ENCODE peak calls at places on chromosomes 3 and 15, in six cellular contexts. H, M, Q, J, X and V are unnamed samples. For H3K4me1, the result is how much of the 10 kb centered on the place peaks cover.

GRCh38 chr3:21750831-21751391 is at the start of gene ZNF385D:
- DNase-seq in H (peak), J (no peak), X (peak), Q (no peak), M (no peak), V (peak)

GRCh38 chr3:45553469-45553974 is 41.0 kb upstream of the LIMD1 start:
- DNase-seq in J (no peak), X (peak), M (no peak), Q (no peak), H (peak), V (no peak)

GRCh38 chr3:22729981-22730380 is 473.1 kb upstream of the UBE2E2 start:
- DNase-seq in H (no peak), M (no peak), Q (no peak), X (no peak), J (no peak), V (no peak)

GRCh38 chr3:117409256-117409655 is 699.7 kb downstream of the TUSC7 start:
- DNase-seq in X (no peak), H (no peak), Q (no peak), J (no peak), M (no peak), V (no peak)

GRCh38 chr15:72168131-72168825 is 29.3 kb downstream of the GRAMD2A start:
- DNase-seq in X (no peak), H (peak), Q (no peak), M (no peak), J (peak), V (no peak)

GRCh38 chr3:158794936-158795518 is 6.8 kb upstream of the MFSD1 start:
- DNase-seq in H (no peak), J (peak), X (no peak), M (peak), Q (peak), V (no peak)

GRCh38 chr3:194062825-194063224 is 73.1 kb upstream of the HES1 start:
- DNase-seq in Q (no peak), J (no peak), M (no peak), X (no peak), H (no peak), V (no peak)

GRCh38 chr3:189573004-189573403 is 58.2 kb upstream of the TP63 start:
- DNase-seq in X (no peak), H (peak), M (no peak), J (no peak), Q (no peak), V (no peak)

GRCh38 chr15:88419830-88420229 is 47.4 kb downstream of the MRPL46 start:
- DNase-seq in H (no peak), Q (no peak), J (no peak), M (no peak), X (no peak), V (no peak)

GRCh38 chr3:179069762-179070390 is 1.7 kb downstream of the ZMAT3 start:
- DNase-seq in H (no peak), Q (no peak), J (no peak), M (no peak), X (no peak), V (no peak)

GRCh38 chr3:67715911-67716310 is 61.5 kb upstream of the SUCLG2 start:
- DNase-seq in H (no peak), Q (no peak), J (no peak), M (no peak), X (no peak), V (no peak)

GRCh38 chr15:41013698-41014414 is 60.6 kb downstream of the CHAC1 start:
- DNase-seq in X (no peak), J (no peak), M (no peak), H (no peak), Q (no peak), V (no peak)

GRCh38 chr3:40713306-40713705 is 188.5 kb downstream of the ZNF621 start:
- DNase-seq in Q (no peak), J (no peak), M (no peak), H (no peak), X (no peak), V (no peak)

GRCh38 chr3:192336286-192336685 is 391.1 kb downstream of the FGF12 start:
- DNase-seq in J (no peak), Q (no peak), M (no peak), X (no peak), H (no peak), V (no peak)

GRCh38 chr15:54094661-54095060 is 116.4 kb downstream of the UNC13C start:
- DNase-seq in M (no peak), H (no peak), J (no peak), Q (no peak), X (no peak), V (no peak)

GRCh38 chr3:193016437-193016887 is 98.8 kb upstream of the MB21D2 start:
- DNase-seq in M (no peak), X (no peak), H (no peak), J (no peak), Q (no peak), V (no peak)

GRCh38 chr15:77179541-77179998 is 108.7 kb upstream of the TSPAN3 start:
- DNase-seq in J (peak), X (no peak), H (no peak), Q (no peak), M (no peak), V (no peak)

GRCh38 chr3:179688847-179689246 is 36.0 kb downstream of the USP13 start:
- DNase-seq in J (no peak), X (no peak), H (no peak), M (no peak), Q (no peak), V (no peak)

GRCh38 chr15:44728576-44729393 is 7.5 kb upstream of the TRIM69 start:
- DNase-seq in J (peak), X (peak), H (peak), Q (peak), M (peak), V (peak)
- H3K27ac ChIP-seq in J (peak), X (peak), H (peak), Q (peak), M (peak), V (peak)

DNA sequence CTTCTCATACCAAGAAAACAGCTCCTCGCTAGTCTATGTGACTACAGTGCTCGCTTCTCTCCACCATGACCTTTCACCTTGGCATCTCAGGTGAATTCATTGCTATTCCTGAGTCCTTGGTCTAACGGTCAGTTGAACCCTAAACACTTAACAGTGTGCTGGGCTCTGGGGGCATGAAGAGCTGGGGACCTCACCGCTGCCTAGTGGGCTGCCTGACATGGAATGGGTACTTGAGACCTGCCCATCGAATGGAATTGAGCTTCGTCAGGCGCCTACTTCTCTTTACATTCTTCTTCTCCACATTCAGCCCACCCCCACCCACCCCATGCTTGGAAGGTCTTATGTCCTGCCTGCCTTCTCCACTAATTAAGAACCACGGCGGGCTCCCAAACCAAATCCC is 22.1 kb downstream of the BOC start:
- DNase-seq in X (no peak), Q (no peak), J (no peak), M (no peak), H (no peak), V (no peak)
- H3K4me1 ChIP-seq in X (under half), Q (under half), J (under half), M (under half), H (under half), V (under half)

DNA sequence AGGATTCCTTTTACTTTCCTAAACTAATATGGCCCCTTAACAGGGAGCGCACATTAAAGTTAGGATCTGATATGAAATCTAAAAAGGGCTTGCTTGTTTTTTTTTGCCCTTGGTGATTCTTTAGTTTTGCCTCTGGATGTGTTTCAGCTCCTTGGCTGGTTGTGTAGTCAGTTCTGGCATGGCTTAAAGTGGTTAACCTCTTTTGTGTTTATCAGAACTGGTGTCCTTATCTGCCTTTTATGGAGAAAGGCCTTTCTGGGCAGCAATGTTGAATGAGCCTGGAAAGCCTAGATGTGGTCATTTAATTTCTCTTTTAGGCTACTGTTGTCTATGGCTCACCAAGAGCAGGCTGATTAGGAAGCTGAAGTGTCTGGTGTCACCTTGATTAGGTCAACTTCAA is 254.4 kb upstream of the ROPN1 start:
- DNase-seq in X (no peak), J (no peak), H (no peak), M (no peak), Q (no peak), V (no peak)
- H3K27ac ChIP-seq in X (no peak), J (no peak), H (no peak), M (no peak), Q (no peak), V (no peak)

GRCh38 chr15:57923311-57923710 is 142.2 kb downstream of the ALDH1A2 start:
- DNase-seq in H (no peak), J (peak), X (peak), Q (no peak), M (no peak), V (no peak)

GRCh38 chr15:57919754-57920153 is 145.8 kb downstream of the ALDH1A2 start:
- DNase-seq in H (no peak), Q (no peak), X (no peak), M (no peak), J (peak), V (no peak)

GRCh38 chr15:57920916-57921315 is 144.6 kb downstream of the ALDH1A2 start:
- DNase-seq in M (no peak), Q (no peak), J (no peak), X (no peak), H (no peak), V (no peak)

GRCh38 chr15:57922780-57923179 is 142.7 kb downstream of the ALDH1A2 start:
- DNase-seq in Q (peak), X (peak), J (peak), H (no peak), M (no peak), V (peak)

DNA sequence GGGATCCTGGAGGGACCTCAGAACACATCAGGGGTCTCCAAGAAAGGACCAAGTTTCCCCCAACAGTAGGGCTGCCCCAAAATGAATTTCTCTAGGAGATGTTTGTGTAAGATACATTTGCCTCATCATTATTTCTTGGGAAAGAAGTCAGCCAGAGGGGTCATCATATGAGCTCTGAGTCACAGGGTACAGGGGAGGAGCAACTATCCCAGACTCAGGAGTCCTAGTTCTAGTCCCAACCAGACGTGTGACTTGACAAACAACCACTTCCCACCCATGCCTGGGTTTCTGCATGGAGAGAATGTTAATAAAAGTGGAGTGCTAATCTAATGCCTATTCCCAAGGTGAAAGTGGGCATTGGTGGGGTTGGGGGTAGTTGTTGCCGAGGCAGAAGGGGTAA is 144.1 kb downstream of the ALDH1A2 start:
- DNase-seq in X (no peak), Q (no peak), H (no peak), J (no peak), M (no peak), V (no peak)
- H3K4me1 ChIP-seq in X (under half), Q (under half), H (under half), J (under half), M (under half), V (under half)

GRCh38 chr3:18717588-18717987 is 292.4 kb upstream of the SATB1 start:
- DNase-seq in M (no peak), J (peak), H (no peak), X (no peak), Q (no peak), V (no peak)

GRCh38 chr3:18713576-18713951 is 288.4 kb upstream of the SATB1 start:
- DNase-seq in H (no peak), Q (no peak), M (no peak), X (no peak), J (no peak), V (no peak)

GRCh38 chr3:18715208-18715607 is 290.1 kb upstream of the SATB1 start:
- DNase-seq in X (no peak), J (no peak), M (no peak), Q (no peak), H (no peak), V (no peak)

GRCh38 chr3:18716101-18716500 is 291.0 kb upstream of the SATB1 start:
- DNase-seq in H (no peak), X (no peak), Q (no peak), J (peak), M (no peak), V (no peak)

GRCh38 chr3:18716821-18717220 is 291.7 kb upstream of the SATB1 start:
- DNase-seq in X (no peak), H (no peak), Q (no peak), J (no peak), M (no peak), V (no peak)
- H3K27ac ChIP-seq in X (no peak), H (no peak), Q (no peak), J (no peak), M (no peak), V (no peak)

GRCh38 chr15:33059184-33059583 is 135.3 kb downstream of the FMN1 start:
- DNase-seq in J (no peak), X (no peak), M (no peak), H (no peak), Q (no peak), V (no peak)

GRCh38 chr15:33057845-33058244 is 136.7 kb downstream of the FMN1 start:
- DNase-seq in X (no peak), Q (no peak), J (no peak), M (no peak), H (no peak), V (no peak)

GRCh38 chr15:33051528-33051927 is 143.0 kb downstream of the FMN1 start:
- DNase-seq in Q (no peak), X (no peak), J (no peak), H (no peak), M (no peak), V (no peak)

GRCh38 chr15:33055962-33056361 is 138.6 kb downstream of the FMN1 start:
- DNase-seq in J (no peak), M (no peak), Q (no peak), H (no peak), X (no peak), V (no peak)
- H3K4me1 ChIP-seq in J (under half), M (under half), Q (under half), H (under half), X (under half), V (under half)

DNA sequence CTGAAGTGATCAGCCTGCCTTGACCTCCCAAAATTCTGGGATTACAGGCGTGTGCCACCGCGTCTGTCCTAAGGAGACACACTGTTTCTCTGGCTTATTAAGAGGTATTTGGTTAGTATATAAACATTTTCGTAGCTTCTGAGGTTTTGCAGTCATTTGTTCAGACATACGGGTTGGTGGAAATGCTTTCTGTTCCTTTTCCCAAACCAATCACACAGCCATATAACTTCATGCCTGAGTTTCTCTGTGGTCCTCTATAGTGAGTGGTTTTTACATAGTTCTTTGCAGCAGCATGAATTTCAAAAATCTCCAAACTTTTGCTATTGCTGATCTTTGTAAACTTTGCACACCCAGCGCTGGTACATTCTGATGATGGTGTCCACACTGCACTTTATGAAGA is 100.5 kb downstream of the AKAP13 start:
- DNase-seq in M (no peak), J (no peak), H (no peak), X (no peak), Q (no peak), V (no peak)
- H3K27ac ChIP-seq in M (no peak), J (no peak), H (no peak), X (no peak), Q (no peak), V (no peak)

DNA sequence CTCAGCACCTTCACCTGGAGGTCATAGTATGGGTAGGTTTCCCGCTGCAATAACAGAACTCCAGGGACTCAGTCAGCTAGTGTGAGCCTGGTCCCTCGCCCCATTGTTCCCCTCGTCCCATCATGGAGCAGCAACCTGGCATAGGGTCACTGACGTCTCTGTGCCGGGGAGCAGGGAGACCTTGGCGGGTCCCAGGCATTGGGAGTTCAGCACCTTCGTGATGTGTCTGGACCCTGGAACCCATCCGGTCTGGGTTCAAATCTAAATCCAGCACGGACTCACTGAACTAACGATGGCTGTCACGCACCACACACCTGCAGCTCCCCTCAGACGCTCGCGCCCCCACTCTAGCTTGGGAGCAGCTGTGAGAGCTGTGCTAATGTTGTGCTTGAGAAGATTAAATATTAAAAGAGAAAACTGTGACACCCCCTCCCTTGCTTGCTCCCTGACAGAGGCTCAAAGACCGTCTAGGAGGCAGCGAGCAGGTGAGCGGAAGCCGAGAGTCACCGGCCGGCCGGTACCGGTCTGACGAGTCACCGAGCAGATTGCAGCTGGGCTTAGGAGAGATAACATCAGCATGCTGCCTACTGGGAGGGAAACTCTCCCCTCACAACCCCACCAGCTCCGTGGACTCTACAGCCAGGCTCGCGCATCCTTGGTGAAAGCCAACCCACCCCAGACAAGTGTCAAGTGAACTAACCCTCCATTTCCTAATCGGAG is 730 bp downstream of the PLA2G4F start:
- DNase-seq in H (peak), J (peak), Q (no peak), M (no peak), X (peak), V (peak)
- H3K4me1 ChIP-seq in H (under half), J (under half), Q (under half), M (under half), X (under half), V (under half)